ENCODE peak calls at places on chromosome 13, in six cellular contexts. L is SK-N-SH, W is H1, R is GM12878, H is K562, U is GM12891. V is an unnamed sample.

GRCh38 chr13:77918391-77919261 is at the start of gene EDNRB:
- DNase-seq in L (peak), W (peak), R (no peak), H (no peak), U (no peak), V (peak)

GRCh38 chr13:31625115-31625514 is 114.2 kb upstream of the RXFP2 start:
- DNase-seq in L (no peak), W (no peak), R (no peak), H (no peak), U (no peak), V (no peak)

GRCh38 chr13:114161644-114162532 is 17.2 kb upstream of the CFAP97D2 start:
- DNase-seq in L (no peak), W (no peak), R (no peak), H (no peak), U (no peak), V (no peak)

GRCh38 chr13:77325371-77325941 is 1.4 kb downstream of the MYCBP2 start:
- DNase-seq in L (peak), W (no peak), R (no peak), H (no peak), U (no peak), V (no peak)

GRCh38 chr13:58953638-58954037 is 1210.1 kb downstream of the DIAPH3 start:
- DNase-seq in L (no peak), W (no peak), R (peak), H (no peak), U (no peak), V (no peak)

GRCh38 chr13:113906566-113906965 is 42.7 kb upstream of the GAS6 start:
- DNase-seq in L (no peak), W (no peak), R (no peak), H (no peak), U (no peak), V (no peak)

GRCh38 chr13:78160793-78161192 is 242.2 kb upstream of the EDNRB start:
- DNase-seq in L (no peak), W (no peak), R (no peak), H (no peak), U (no peak), V (no peak)

GRCh38 chr13:22432690-22433089 is 748.1 kb upstream of the SGCG start:
- DNase-seq in L (no peak), W (no peak), R (no peak), H (no peak), U (no peak), V (no peak)

GRCh38 chr13:114154476-114154875 is 22.1 kb upstream of the RASA3 start:
- DNase-seq in L (no peak), W (no peak), R (no peak), H (no peak), U (no peak), V (no peak)

GRCh38 chr13:103568314-103568713 is 502.1 kb upstream of the SLC10A2 start:
- DNase-seq in L (no peak), W (no peak), R (no peak), H (no peak), U (no peak), V (no peak)

GRCh38 chr13:32595306-32595705 is 9.1 kb downstream of the PDS5B start:
- DNase-seq in L (no peak), W (no peak), R (no peak), H (no peak), U (no peak), V (no peak)

GRCh38 chr13:43185206-43185605 is 161.8 kb downstream of the DNAJC15 start:
- DNase-seq in L (no peak), W (no peak), R (no peak), H (no peak), U (no peak), V (no peak)

GRCh38 chr13:24279706-24280105 is 29.7 kb upstream of the C1QTNF9 start:
- DNase-seq in L (no peak), W (no peak), R (no peak), H (no peak), U (no peak), V (no peak)

GRCh38 chr13:99703908-99704307 is 202.6 kb downstream of the TM9SF2 start:
- DNase-seq in L (no peak), W (no peak), R (no peak), H (no peak), U (no peak), V (no peak)

GRCh38 chr13:99704390-99704789 is 203.1 kb downstream of the TM9SF2 start:
- DNase-seq in L (no peak), W (no peak), R (no peak), H (no peak), U (no peak), V (no peak)

GRCh38 chr13:99698816-99699099 is 197.5 kb downstream of the TM9SF2 start:
- DNase-seq in L (no peak), W (no peak), R (no peak), H (no peak), U (no peak), V (no peak)

GRCh38 chr13:99700468-99700867 is 199.2 kb downstream of the TM9SF2 start:
- DNase-seq in L (no peak), W (no peak), R (no peak), H (no peak), U (no peak), V (no peak)

DNA sequence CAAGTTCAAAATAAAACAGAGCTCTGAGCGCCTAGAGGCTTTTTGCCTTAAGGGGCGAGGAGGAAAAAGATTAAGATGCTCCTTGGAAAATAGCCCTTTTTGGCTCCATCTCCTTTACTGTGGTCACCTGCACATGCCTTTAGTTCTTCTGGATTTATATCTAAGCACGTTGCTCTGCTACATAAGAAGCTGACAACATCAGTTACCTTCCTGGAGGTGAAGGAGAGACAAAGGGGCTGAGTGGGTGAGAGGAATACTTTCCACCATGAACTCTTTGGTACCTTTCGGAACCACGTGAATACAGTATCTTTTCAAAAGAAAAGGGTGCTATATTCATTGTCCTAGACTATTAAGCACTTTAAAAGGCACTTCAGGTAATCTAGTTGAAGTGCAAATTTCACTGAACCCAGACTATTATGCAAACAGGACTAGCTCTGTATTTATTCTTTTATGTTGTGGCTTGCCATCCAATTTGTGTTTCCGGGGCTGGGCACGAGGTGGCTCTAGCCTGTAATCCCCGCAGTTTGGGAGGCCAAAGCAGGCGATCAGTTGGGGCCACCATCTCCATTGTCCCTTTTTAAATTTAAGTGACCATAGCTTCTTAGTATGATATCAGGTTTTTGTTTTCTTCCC is 201.5 kb downstream of the TM9SF2 start:
- DNase-seq in L (no peak), W (no peak), R (no peak), H (no peak), U (no peak), V (no peak)
- TF ChIP-seq TAF1 in L (no peak), W (no peak), R (no peak), H (no peak), U (no peak), V (no peak)

GRCh38 chr13:49669735-49670309 is 21.5 kb downstream of the EBPL start:
- DNase-seq in L (peak), W (no peak), R (no peak), H (peak), U (no peak), V (no peak)
- TF ChIP-seq POLR2AphosphoS5 in L (no peak), W (no peak), R (no peak), H (no peak), U (no peak), V (no peak)

DNA sequence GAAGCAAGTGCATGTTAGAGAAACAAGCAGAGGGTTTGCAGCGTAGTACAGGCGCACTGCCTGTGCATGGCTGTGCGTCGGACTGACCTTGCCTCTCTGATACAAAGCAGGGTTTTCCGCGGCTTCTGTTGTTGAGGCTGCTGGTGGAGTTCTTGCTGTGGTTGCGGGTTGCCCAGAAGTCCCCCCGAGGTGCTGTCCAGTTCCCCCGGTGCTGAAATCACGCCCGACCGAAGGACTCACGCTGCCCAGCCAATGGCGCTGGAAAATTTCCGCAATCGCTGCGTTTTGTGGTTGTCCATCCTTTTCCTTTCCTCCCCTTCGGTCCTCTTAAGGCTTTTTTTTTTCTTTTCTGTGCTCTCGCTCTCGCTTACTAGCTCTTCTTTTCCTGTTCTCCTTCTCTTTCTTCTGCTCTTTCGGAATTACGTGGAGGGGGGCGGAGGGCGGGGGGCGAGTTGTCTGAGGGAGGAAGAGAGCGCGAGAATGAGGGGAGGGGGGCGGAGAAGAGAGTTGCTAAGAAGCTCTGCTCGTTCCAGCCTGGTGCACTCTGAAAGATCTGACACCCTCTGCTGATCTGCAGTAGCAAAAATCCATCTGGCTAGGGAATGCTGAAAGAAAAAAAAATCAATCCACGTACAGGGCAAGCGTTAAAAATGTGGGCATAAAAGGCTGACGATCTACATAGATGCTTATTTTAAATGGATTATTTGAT is at the start of gene SLITRK1:
- DNase-seq in L (peak), W (peak), R (peak), H (no peak), U (peak), V (no peak)
- TF ChIP-seq TAF1 in L (no peak), W (no peak), R (no peak), H (no peak), U (no peak), V (no peak)

GRCh38 chr13:80717834-80718233 is 376.9 kb upstream of the SPRY2 start:
- DNase-seq in L (no peak), W (no peak), R (no peak), H (no peak), U (no peak), V (no peak)

GRCh38 chr13:80712026-80712425 is 371.1 kb upstream of the SPRY2 start:
- DNase-seq in L (no peak), W (no peak), R (no peak), H (no peak), U (no peak), V (no peak)

GRCh38 chr13:80721689-80722088 is 380.8 kb upstream of the SPRY2 start:
- DNase-seq in L (no peak), W (no peak), R (no peak), H (no peak), U (no peak), V (no peak)

GRCh38 chr13:80718970-80719369 is 378.0 kb upstream of the SPRY2 start:
- DNase-seq in L (no peak), W (no peak), R (no peak), H (no peak), U (no peak), V (no peak)

GRCh38 chr13:80716610-80717081 is 375.7 kb upstream of the SPRY2 start:
- DNase-seq in L (no peak), W (no peak), R (no peak), H (no peak), U (no peak), V (no peak)
- TF ChIP-seq POLR2AphosphoS5 in L (no peak), W (no peak), R (no peak), H (no peak), U (no peak), V (no peak)

DNA sequence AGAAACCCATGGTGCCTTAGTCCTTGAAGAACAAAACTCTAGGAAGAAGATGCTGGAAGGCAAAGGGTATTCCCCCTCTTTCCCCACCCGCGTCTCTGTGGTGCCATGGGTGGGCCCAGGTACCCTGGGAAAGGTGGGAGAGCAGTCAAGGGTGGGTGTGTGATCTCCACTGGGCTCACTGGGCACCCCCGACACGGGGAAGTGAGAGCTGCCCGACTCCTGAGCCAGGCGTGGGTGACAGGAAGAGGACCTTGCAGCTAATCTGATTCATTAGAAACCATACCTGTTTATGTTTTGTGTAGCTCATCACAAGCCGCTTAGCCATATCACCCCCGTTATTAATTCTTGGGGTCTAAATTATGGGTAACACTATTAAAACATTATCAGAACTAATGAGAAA is 77.5 kb downstream of the ZIC5 start:
- DNase-seq in L (peak), W (no peak), R (no peak), H (no peak), U (no peak), V (no peak)
- TF ChIP-seq TAF1 in L (no peak), W (no peak), R (no peak), H (no peak), U (no peak), V (no peak)

GRCh38 chr13:111548301-111548700 is 227.9 kb downstream of the TEX29 start:
- DNase-seq in L (no peak), W (no peak), R (no peak), H (no peak), U (no peak), V (no peak)
- TF ChIP-seq POLR2AphosphoS5 in L (no peak), W (no peak), R (no peak), H (no peak), U (no peak), V (no peak)

DNA sequence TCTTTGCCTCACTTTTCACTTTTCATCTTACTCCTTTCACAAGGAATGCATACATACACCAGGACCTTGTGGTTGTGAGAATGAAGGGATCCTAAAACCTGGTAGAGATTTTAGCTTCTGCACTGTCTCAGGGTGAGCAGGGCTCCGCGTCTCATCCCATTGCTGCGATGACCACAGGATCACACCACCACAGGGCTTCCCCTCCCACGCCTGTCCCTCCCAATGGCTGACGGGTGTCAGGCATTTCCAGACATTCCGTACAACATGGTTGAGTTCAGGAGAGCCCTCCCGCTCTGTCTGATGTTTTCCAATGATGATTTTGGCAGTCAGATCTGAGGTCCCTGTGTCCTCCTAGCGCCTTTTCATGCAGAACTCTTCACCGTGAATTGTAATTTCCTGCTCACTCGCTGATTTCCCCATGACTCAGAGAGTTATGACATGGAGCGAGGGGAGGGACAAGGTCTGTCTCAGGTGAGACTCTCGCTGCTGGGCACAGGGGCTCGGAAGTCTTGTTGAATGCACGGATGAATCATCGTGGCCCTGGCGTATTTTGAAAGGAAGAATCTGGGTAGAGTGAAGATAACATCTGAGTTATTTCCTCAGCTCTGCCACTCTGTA is 102.8 kb downstream of the TEX29 start:
- DNase-seq in L (no peak), W (no peak), R (no peak), H (no peak), U (no peak), V (no peak)
- TF ChIP-seq TAF1 in L (no peak), W (no peak), R (no peak), H (no peak), U (no peak), V (no peak)

GRCh38 chr13:20171364-20171763 is 10.5 kb upstream of the GJA3 start:
- DNase-seq in L (no peak), W (no peak), R (no peak), H (no peak), U (no peak), V (no peak)
- TF ChIP-seq POLR2AphosphoS5 in L (no peak), W (no peak), R (no peak), H (no peak), U (no peak), V (no peak)

GRCh38 chr13:110627761-110628476 is 12.6 kb downstream of the NAXD start:
- DNase-seq in L (peak), W (no peak), R (no peak), H (no peak), U (no peak), V (no peak)

GRCh38 chr13:110627351-110627750 is 12.0 kb downstream of the NAXD start:
- DNase-seq in L (no peak), W (no peak), R (no peak), H (no peak), U (no peak), V (no peak)

GRCh38 chr13:110625771-110626321 is 10.5 kb downstream of the NAXD start:
- DNase-seq in L (no peak), W (no peak), R (no peak), H (no peak), U (no peak), V (peak)

GRCh38 chr13:110626510-110626909 is 11.2 kb downstream of the NAXD start:
- DNase-seq in L (no peak), W (no peak), R (no peak), H (no peak), U (no peak), V (no peak)

GRCh38 chr13:110624766-110625756 is 9.7 kb downstream of the NAXD start:
- DNase-seq in L (no peak), W (no peak), R (no peak), H (no peak), U (no peak), V (no peak)
- TF ChIP-seq TAF1 in L (no peak), W (no peak), R (no peak), H (no peak), U (no peak), V (no peak)

DNA sequence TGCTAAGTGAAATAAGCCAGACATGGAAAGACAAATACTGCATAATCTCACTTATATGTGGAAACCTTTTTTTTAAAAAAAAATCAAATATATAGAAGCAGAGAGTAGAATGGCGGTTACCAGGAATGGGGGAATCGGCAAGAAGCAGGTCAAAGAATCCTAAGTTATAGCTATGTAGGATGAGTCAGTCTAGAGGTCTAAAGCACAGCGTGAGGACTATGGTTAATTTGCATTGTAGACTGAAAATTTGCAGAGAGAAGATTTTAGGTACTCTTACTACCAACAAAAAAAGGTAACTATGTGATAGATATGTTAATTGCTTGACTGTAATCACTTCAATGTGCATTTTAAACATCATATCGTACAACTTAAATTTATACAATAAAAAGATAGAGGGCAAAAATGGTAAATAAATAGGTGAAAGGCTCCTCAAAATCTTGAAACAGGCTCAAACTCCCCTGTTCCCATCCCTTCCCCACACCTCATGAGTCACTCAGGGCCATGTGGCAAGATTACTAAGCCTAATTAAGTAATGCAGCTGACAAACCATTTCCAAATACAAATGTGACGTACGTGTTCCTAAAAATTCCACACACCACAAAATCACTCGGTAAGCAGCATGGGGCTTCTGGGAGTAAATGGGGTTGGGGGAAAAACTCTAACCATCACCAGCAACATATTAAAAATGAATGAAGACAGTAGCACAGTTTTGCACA is 159.0 kb downstream of the USP12 start:
- DNase-seq in L (no peak), W (no peak), R (no peak), H (no peak), U (no peak), V (no peak)
- TF ChIP-seq POLR2AphosphoS5 in L (no peak), W (no peak), R (no peak), H (no peak), U (no peak), V (no peak)